ENCODE peak calls at places on chromosomes 16 and 17, in five cellular contexts. U is stomach, C is upper lobe of right lung, H is mesothelial cell of epicardium, I is OCI-LY7. R is an unnamed sample.
A peak's percentile ranks its signal among the peaks of the same experiment; 100 is the strongest.

GRCh38 chr17:49949634-49950033 is 19.4 kb upstream of the DLX4 start:
- DNase-seq in U (no peak), C (no peak), H (no peak), I (no peak), R (no peak)

GRCh38 chr17:70314096-70314495 is 144.8 kb downstream of the KCNJ2 start:
- DNase-seq in U (no peak), C (no peak), H (no peak), I (no peak), R (no peak)

GRCh38 chr16:53511403-53512280 is 8.6 kb upstream of the AKTIP start:
- DNase-seq in U (no peak), C (no peak), H (no peak), I (no peak), R (no peak)

GRCh38 chr16:30474062-30474452 is 1.5 kb downstream of the ITGAL start:
- DNase-seq in U (no peak), C (no peak), H (no peak), I (no peak), R (no peak)

GRCh38 chr17:58666858-58667267 is 25.0 kb downstream of the TEX14 start:
- DNase-seq in U (peak; percentile 74), C (peak; percentile 86), H (no peak), I (no peak), R (no peak)

GRCh38 chr17:58375811-58376210 is 23.8 kb upstream of the SUPT4H1 start:
- DNase-seq in U (no peak), C (no peak), H (no peak), I (no peak), R (no peak)

GRCh38 chr17:43854498-43854897 is 7.5 kb downstream of the CD300LG start:
- DNase-seq in U (no peak), C (peak; percentile 37), H (no peak), I (no peak), R (no peak)

GRCh38 chr17:1956134-1956533 is 69.0 kb downstream of the RTN4RL1 start:
- DNase-seq in U (no peak), C (no peak), H (no peak), I (no peak), R (no peak)

GRCh38 chr17:3919123-3919624 is 2.9 kb upstream of the P2RX1 start:
- DNase-seq in U (no peak), C (no peak), H (no peak), I (no peak), R (no peak)

GRCh38 chr17:48721009-48721402 is 1.3 kb downstream of the PRAC1 start:
- DNase-seq in U (no peak), C (no peak), H (no peak), I (no peak), R (no peak)

GRCh38 chr17:16197276-16197675 is 18.1 kb downstream of the NCOR1 start:
- DNase-seq in U (no peak), C (no peak), H (no peak), I (no peak), R (no peak)

GRCh38 chr17:73189417-73190099 is 3.3 kb upstream of the COG1 start:
- DNase-seq in U (peak; percentile 39), C (no peak), H (no peak), I (peak; percentile 22), R (peak; percentile 11)

GRCh38 chr17:42016411-42016831 is 818 bp downstream of the DNAJC7 start:
- DNase-seq in U (no peak), C (no peak), H (no peak), I (peak; percentile 16), R (no peak)

GRCh38 chr17:80035687-80035936 is at the start of gene TBC1D16:
- DNase-seq in U (no peak), C (no peak), H (no peak), I (no peak), R (no peak)

GRCh38 chr17:4233668-4234258 is 30.0 kb downstream of the ANKFY1 start:
- DNase-seq in U (no peak), C (no peak), H (no peak), I (no peak), R (no peak)

GRCh38 chr17:39235555-39236221 is 9.9 kb upstream of the STAC2 start:
- DNase-seq in U (no peak), C (peak; percentile 61), H (no peak), I (peak; percentile 86), R (no peak)

GRCh38 chr16:11326084-11326736 is 19.0 kb upstream of the RMI2 start:
- DNase-seq in U (no peak), C (no peak), H (no peak), I (no peak), R (no peak)

GRCh38 chr17:43608313-43608712 is 53.4 kb downstream of the MEOX1 start:
- DNase-seq in U (no peak), C (no peak), H (no peak), I (no peak), R (no peak)

GRCh38 chr17:32933881-32934280 is 5.9 kb downstream of the TMEM98 start:
- DNase-seq in U (no peak), C (no peak), H (no peak), I (no peak), R (no peak)
- TF ChIP-seq CTCF in U (no peak), C (no peak), H (no peak), I (no peak), R (no peak)

GRCh38 chr16:22979038-22979437 is 165.1 kb downstream of the HS3ST2 start:
- DNase-seq in U (no peak), C (no peak), H (no peak), I (no peak), R (no peak)

GRCh38 chr16:22973451-22973991 is 159.6 kb downstream of the HS3ST2 start:
- DNase-seq in U (no peak), C (no peak), H (no peak), I (no peak), R (no peak)

GRCh38 chr16:22971346-22971924 is 157.5 kb downstream of the HS3ST2 start:
- DNase-seq in U (no peak), C (no peak), H (no peak), I (no peak), R (no peak)

GRCh38 chr16:22977294-22977697 is 163.3 kb downstream of the HS3ST2 start:
- DNase-seq in U (no peak), C (no peak), H (no peak), I (peak; percentile 20), R (no peak)
- TF ChIP-seq CTCF in U (peak; percentile 14), C (peak; percentile 27), H (no peak), I (peak; percentile 71), R (peak; percentile 46)

GRCh38 chr17:8628609-8629169 is 1.8 kb downstream of the MYH10 start:
- DNase-seq in U (no peak), C (no peak), H (no peak), I (no peak), R (no peak)

GRCh38 chr17:8630227-8630801 is at the start of gene MYH10:
- DNase-seq in U (no peak), C (no peak), H (no peak), I (peak; percentile 18), R (peak; percentile 7)

GRCh38 chr17:8629371-8630226 is 926 bp downstream of the MYH10 start:
- DNase-seq in U (no peak), C (peak; percentile 68), H (peak; percentile 53), I (peak; percentile 26), R (peak; percentile 31)

GRCh38 chr17:8630802-8631553 is 453 bp upstream of the MYH10 start:
- DNase-seq in U (peak; percentile 98), C (peak; percentile 98), H (peak; percentile 99), I (peak; percentile 99), R (peak; percentile 95)

DNA sequence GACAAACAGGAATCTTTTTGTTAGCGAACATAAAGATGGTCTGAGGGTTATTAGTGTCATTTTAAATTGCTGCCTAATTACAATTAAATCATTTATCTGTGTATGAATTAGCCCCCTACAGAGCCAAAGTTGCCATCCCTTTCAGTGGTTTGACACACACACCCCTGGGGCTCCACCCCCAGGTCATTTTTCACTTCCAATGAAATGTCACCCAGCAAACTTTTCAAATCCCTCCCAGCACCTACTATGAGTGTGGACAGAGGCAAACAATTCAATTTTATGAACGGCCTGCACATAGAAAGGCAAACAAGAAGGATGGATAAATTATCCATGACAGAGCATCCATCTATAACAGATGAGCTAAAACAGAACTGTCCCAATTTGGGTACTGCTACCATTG is 2.4 kb downstream of the MYH10 start:
- DNase-seq in U (no peak), C (no peak), H (no peak), I (no peak), R (no peak)
- TF ChIP-seq CTCF in U (no peak), C (no peak), H (no peak), I (no peak), R (no peak)

DNA sequence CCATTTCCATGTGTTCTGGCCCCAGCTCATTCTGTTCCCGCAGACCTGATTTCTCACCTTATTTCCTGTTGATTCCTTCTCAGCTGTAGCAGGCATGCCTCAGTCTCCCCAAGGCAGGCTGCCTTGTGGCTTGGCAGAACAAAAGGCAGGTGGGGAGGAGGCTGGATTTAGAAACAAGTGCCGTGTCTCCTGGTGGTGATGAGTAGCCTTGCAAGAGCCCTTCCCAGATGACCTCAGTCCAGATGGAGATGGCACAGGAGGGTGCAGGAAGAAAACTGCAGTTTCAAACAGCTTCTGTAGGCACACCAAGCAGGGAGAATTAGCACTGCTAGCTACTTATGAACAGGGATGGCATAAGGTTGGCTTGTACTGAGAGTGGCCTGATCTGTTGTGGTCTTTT is 64.6 kb downstream of the ARHGAP44 start:
- DNase-seq in U (no peak), C (no peak), H (no peak), I (no peak), R (no peak)
- TF ChIP-seq CTCF in U (no peak), C (no peak), H (no peak), I (no peak), R (no peak)

DNA sequence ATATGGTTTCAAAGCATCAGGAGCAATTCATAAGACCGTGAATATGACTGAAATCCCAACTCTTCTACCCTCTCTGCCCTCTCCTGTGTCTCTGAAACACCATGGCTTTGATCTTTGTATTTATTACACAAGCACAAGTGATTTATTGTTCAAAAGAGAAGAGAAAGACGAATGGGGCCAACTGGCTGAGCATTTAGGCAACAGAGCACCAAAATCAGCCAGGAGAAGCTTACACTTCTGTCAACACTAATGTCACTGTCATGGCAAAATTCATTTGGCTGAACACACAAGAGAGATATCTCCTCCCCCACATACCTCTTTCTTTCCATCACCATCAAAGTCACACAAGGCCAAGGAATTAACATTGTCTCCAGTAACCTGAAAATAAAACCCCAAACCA is 9.3 kb downstream of the BBS2 start:
- DNase-seq in U (no peak), C (no peak), H (no peak), I (no peak), R (no peak)
- TF ChIP-seq CTCF in U (no peak), C (no peak), H (no peak), I (no peak), R (no peak)

DNA sequence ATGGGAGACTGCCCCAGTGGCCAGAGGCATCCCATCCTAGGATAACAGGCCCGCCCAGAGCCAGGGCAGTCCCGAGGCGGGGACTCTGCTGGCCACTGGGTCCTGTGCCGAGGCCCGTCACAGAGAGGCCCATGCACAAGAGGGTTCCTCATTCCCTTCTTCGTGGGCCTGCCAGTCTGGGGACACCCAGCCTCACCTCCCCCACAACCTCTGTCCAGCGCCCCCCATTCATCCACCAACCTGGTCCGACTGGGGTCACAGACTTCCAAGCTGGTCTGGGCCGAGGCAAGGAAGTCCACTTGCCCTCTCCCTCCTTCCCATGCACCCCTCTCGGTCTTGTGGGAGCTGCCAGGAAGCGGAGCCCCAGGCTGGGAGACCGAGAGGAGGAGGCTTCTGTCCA is 94.2 kb upstream of the PLCG2 start:
- DNase-seq in U (no peak), C (no peak), H (no peak), I (no peak), R (no peak)
- TF ChIP-seq CTCF in U (no peak), C (no peak), H (no peak), I (no peak), R (no peak)